ENCODE peak calls at places on chromosomes 5 and 9, in five cellular contexts. U is CD4-positive, CD25-positive, alpha-beta regulatory T cell; Y is CD8-positive, alpha-beta T cell; L is skeletal muscle cell; P is NB4. I is an unnamed sample.

GRCh38 chr5:3351581-3352442 is 243.8 kb upstream of the IRX1 start:
- DNase-seq in Y (no peak), U (no peak), P (no peak), L (no peak), I (no peak)

GRCh38 chr9:133505186-133505830 is 19.5 kb downstream of the MYMK start:
- DNase-seq in L (no peak), U (no peak), P (no peak), Y (no peak), I (no peak)

GRCh38 chr5:99590806-99591205 is 662.0 kb upstream of the CHD1 start:
- DNase-seq in U (no peak), Y (no peak), L (no peak), P (no peak), I (no peak)

GRCh38 chr5:62030326-62030725 is 275.7 kb upstream of the KIF2A start:
- DNase-seq in L (no peak), Y (no peak), P (no peak), U (no peak), I (no peak)

GRCh38 chr5:143471041-143471509 is 67.6 kb upstream of the NR3C1 start:
- DNase-seq in P (no peak), U (no peak), L (no peak), Y (no peak), I (no peak)

GRCh38 chr9:136978073-136978864 is 965 bp downstream of the PTGDS start:
- DNase-seq in L (no peak), P (no peak), U (peak), Y (peak), I (no peak)

GRCh38 chr5:75050415-75050814 is 1.9 kb downstream of the GCNT4 start:
- DNase-seq in Y (no peak), L (no peak), U (peak), P (peak), I (no peak)

GRCh38 chr9:136484153-136485048 is 1.6 kb upstream of the SEC16A start:
- DNase-seq in Y (no peak), U (no peak), L (no peak), P (peak), I (no peak)

GRCh38 chr9:37198034-37198718 is 77.8 kb downstream of the ZCCHC7 start:
- DNase-seq in Y (no peak), L (no peak), U (no peak), P (peak), I (no peak)

GRCh38 chr5:31731016-31731415 is 92.1 kb downstream of the PDZD2 start:
- DNase-seq in Y (no peak), P (no peak), U (no peak), L (no peak), I (no peak)

GRCh38 chr5:57738306-57738705 is 255.7 kb upstream of the ACTBL2 start:
- DNase-seq in Y (no peak), U (no peak), P (no peak), L (no peak), I (no peak)

GRCh38 chr9:97413462-97413861 is 1.6 kb downstream of the TDRD7 start:
- DNase-seq in Y (no peak), L (no peak), P (no peak), U (no peak), I (no peak)

GRCh38 chr9:36928670-36929349 is 105.3 kb downstream of the PAX5 start:
- DNase-seq in Y (no peak), P (peak), U (peak), L (peak), I (no peak)

GRCh38 chr5:43773032-43773830 is 170.3 kb downstream of the NNT start:
- DNase-seq in U (no peak), L (peak), Y (no peak), P (peak), I (peak)

GRCh38 chr5:174327317-174327864 is 281.9 kb downstream of the NSG2 start:
- DNase-seq in P (peak), Y (no peak), U (peak), L (no peak), I (no peak)

GRCh38 chr5:148786456-148786855 is 40.0 kb upstream of the ADRB2 start:
- DNase-seq in L (no peak), U (no peak), P (no peak), Y (no peak), I (no peak)

GRCh38 chr9:119761737-119762136 is 392.5 kb upstream of the BRINP1 start:
- DNase-seq in U (no peak), P (no peak), Y (no peak), L (no peak), I (no peak)

GRCh38 chr9:119771336-119771735 is 402.1 kb upstream of the BRINP1 start:
- DNase-seq in Y (no peak), L (no peak), U (no peak), P (no peak), I (no peak)

GRCh38 chr9:119763260-119763659 is 394.0 kb upstream of the BRINP1 start:
- DNase-seq in U (no peak), L (no peak), Y (no peak), P (no peak), I (no peak)

GRCh38 chr9:119768266-119768665 is 399.0 kb upstream of the BRINP1 start:
- DNase-seq in U (no peak), L (no peak), P (no peak), Y (no peak), I (no peak)

DNA sequence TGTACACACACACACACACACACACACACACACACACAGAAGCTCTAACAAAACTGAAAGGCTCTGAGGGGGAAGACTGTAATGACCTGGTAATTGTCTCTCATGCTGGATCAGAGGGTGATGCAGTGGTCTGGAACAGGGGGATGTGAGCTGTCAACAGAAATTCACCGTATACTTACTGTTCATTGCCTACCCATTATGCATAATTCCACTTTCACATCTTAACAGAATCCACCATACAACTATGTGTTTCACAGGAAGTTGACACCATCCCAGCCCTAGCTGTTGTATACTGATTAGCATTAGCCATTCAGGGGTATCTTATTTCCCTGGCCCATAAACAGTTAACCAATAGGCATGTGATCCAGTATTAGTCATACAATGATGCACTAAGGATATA is 396.4 kb upstream of the BRINP1 start:
- DNase-seq in L (no peak), P (no peak), U (no peak), Y (no peak), I (no peak)
- H3K4me3 ChIP-seq in L (no peak), P (no peak), U (no peak), Y (no peak), I (no peak)

GRCh38 chr9:113524460-113524859 is 60.9 kb downstream of the RGS3 start:
- DNase-seq in L (no peak), P (no peak), U (no peak), Y (no peak), I (no peak)
- H3K4me3 ChIP-seq in L (no peak), P (no peak), U (no peak), Y (peak), I (no peak)

DNA sequence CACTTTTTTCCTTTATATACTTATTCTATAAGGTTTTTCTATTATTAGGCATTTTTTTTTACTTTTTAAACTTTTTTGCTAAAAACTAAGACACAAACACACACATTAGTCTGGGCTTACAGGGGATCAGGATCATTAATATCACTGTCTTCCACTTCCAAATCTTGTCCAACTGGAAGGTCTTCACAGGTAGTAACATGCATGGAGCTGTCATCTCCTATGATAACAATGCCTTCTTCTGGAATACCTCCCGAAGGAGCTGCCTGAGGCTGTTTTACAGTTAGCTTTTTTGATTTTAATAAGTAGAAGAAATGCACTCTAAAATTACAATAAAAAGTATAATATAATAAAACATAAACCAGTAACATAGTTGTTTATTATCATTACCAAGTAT is 345.5 kb upstream of the PTGER4 start:
- DNase-seq in L (no peak), P (no peak), U (no peak), Y (no peak), I (no peak)
- H3K4me3 ChIP-seq in L (no peak), P (no peak), U (no peak), Y (no peak), I (no peak)

DNA sequence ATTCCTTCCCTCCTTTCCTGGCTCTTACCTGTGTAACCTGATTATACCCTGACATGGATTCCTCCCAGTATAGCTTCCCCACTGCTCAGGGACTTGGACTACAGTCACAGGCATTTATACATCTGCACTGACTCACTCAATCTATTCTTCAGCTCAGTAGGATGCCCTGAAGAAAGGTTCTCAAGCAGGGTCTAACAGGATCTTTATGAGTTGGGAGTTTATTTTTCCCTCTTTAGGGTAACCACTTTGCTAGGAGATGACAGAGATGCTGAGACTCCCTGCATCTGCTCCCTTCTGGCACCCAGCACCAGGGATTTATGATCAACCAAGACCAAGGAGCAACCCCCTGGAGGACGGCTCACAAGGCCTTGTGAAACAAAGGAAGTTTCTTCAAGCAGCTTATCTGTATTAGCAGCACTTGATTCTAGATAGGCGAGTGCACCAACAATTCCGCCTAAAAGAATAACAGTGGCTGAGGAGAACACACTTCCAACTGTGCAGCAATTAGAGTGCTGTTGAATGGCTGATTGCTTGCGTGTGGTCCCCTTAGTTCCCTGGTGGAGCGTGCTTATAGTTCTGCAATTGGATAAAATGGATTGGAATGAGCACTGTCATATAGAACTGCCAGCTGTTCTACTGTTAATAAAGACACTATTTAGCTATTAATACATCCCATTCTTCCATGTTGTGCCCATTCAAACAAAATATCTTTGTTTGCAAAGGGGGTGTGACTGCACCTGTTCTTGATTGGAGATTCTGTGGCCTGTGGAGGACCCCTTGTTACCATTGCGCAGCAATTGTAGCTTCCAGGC is 482.6 kb downstream of the ZNF608 start:
- DNase-seq in U (no peak), L (peak), P (no peak), Y (no peak), I (no peak)
- H3K4me3 ChIP-seq in U (no peak), L (no peak), P (no peak), Y (no peak), I (no peak)

GRCh38 chr9:20622330-20623020 is at the start of gene MLLT3:
- DNase-seq in U (peak), L (peak), Y (peak), P (peak), I (peak)

GRCh38 chr9:20623748-20624124 is 1.4 kb upstream of the MLLT3 start:
- DNase-seq in U (no peak), Y (no peak), L (no peak), P (peak), I (no peak)

GRCh38 chr9:20623021-20623747 is 885 bp upstream of the MLLT3 start:
- DNase-seq in U (peak), P (peak), Y (peak), L (no peak), I (no peak)

GRCh38 chr9:20624201-20625002 is 2.1 kb upstream of the MLLT3 start:
- DNase-seq in P (peak), U (peak), Y (peak), L (no peak), I (no peak)

GRCh38 chr9:20625003-20625349 is 2.7 kb upstream of the MLLT3 start:
- DNase-seq in P (no peak), U (no peak), L (no peak), Y (no peak), I (no peak)
- H3K4me3 ChIP-seq in P (no peak), U (peak), L (no peak), Y (no peak), I (no peak)

DNA sequence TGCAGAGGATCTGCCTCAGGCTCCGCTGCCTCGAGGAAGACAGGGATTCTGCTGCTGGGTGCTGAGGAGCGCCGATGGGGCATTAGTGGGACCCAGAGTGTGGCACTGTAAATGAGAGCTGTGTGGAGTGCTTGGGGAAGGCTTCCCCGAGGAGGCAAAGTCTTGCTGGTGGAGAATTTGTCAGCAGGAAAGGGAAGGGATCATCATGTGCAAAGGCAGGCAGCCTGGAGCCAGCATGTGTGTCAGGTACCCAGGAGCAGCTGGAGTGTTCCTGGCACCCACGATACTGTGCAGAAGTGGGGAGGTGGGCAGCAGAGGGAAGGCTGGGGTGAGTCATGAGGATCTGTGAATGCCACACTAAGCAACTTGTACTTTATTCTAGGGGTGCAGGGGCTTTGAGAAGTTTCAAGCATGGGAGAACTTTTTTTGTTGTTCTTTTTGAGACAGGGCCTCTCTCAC is 12.3 kb downstream of the B4GALT7 start:
- DNase-seq in Y (no peak), L (no peak), U (no peak), P (no peak), I (no peak)
- H3K4me3 ChIP-seq in Y (no peak), L (no peak), U (no peak), P (no peak), I (no peak)

DNA sequence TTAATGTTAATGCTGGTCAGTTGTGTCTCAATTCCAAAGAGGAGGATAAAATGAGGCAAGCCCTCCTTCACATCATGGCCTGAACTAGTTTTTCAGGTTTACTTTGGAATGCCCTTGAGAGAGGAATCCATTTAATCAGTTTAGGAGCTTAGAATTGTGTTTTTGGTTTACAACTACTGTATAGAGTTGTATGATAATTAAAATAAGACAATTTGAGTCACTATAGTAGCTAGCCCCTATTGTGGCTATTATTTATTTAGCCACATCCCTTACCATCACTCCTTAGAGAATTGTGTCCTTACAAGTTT is 107.8 kb upstream of the PRLR start:
- DNase-seq in U (no peak), Y (no peak), P (no peak), L (no peak), I (no peak)
- H3K4me3 ChIP-seq in U (no peak), Y (no peak), P (no peak), L (no peak), I (no peak)

I was measured in BJ.